ENCODE peak calls at places on chromosomes 5 and 9, in ten cellular contexts. One of them, this sample, is unnamed.

GRCh38 chr9:10250200-10250599 is 362.6 kb downstream of the PTPRD start:
- DNase-seq in neuronal stem cell: no peak
- DNase-seq in T-cell: no peak
- DNase-seq in stimulated activated CD8-positive, alpha-beta memory T cell treated with anti-CD3 and anti-CD28 coated beads, Interleukin-7, amount 100 ng/mL, for 24 hours: no peak
- DNase-seq in pons: no peak
- DNase-seq in activated CD8-positive, alpha-beta memory T cell treated with anti-CD3 and anti-CD28 coated beads for 1 hour: no peak
- DNase-seq in activated T-helper 1 cell treated with anti-CD3 and anti-CD28 coated beads, Interleukin-2, amount 50 U/mL, for 16 hours: no peak
- DNase-seq in T follicular helper cell: no peak
- DNase-seq in EL: no peak
- DNase-seq in SIG-M5: no peak
- DNase-seq in this sample: no peak

GRCh38 chr5:134097221-134097620 is 17.3 kb upstream of the TCF7 start:
- DNase-seq in stimulated activated CD8-positive, alpha-beta memory T cell treated with anti-CD3 and anti-CD28 coated beads, Interleukin-7, amount 100 ng/mL, for 24 hours: no peak
- DNase-seq in EL: no peak
- DNase-seq in T follicular helper cell: no peak
- DNase-seq in SIG-M5: no peak
- DNase-seq in activated T-helper 1 cell treated with anti-CD3 and anti-CD28 coated beads, Interleukin-2, amount 50 U/mL, for 16 hours: no peak
- DNase-seq in pons: no peak
- DNase-seq in neuronal stem cell: no peak
- DNase-seq in activated CD8-positive, alpha-beta memory T cell treated with anti-CD3 and anti-CD28 coated beads for 1 hour: no peak
- DNase-seq in T-cell: no peak
- DNase-seq in this sample: no peak

GRCh38 chr5:175889910-175890684 is 18.7 kb downstream of the CPLX2 start:
- DNase-seq in EL: peak
- DNase-seq in activated T-helper 1 cell treated with anti-CD3 and anti-CD28 coated beads, Interleukin-2, amount 50 U/mL, for 16 hours: no peak
- DNase-seq in neuronal stem cell: no peak
- DNase-seq in T-cell: no peak
- DNase-seq in pons: no peak
- DNase-seq in activated CD8-positive, alpha-beta memory T cell treated with anti-CD3 and anti-CD28 coated beads for 1 hour: no peak
- DNase-seq in T follicular helper cell: no peak
- DNase-seq in SIG-M5: no peak
- DNase-seq in stimulated activated CD8-positive, alpha-beta memory T cell treated with anti-CD3 and anti-CD28 coated beads, Interleukin-7, amount 100 ng/mL, for 24 hours: no peak
- DNase-seq in this sample: no peak

GRCh38 chr5:177982072-177982727 is 13.8 kb downstream of the PROP1 start:
- DNase-seq in activated T-helper 1 cell treated with anti-CD3 and anti-CD28 coated beads, Interleukin-2, amount 50 U/mL, for 16 hours: no peak
- DNase-seq in activated CD8-positive, alpha-beta memory T cell treated with anti-CD3 and anti-CD28 coated beads for 1 hour: no peak
- DNase-seq in SIG-M5: no peak
- DNase-seq in stimulated activated CD8-positive, alpha-beta memory T cell treated with anti-CD3 and anti-CD28 coated beads, Interleukin-7, amount 100 ng/mL, for 24 hours: no peak
- DNase-seq in T-cell: no peak
- DNase-seq in pons: no peak
- DNase-seq in T follicular helper cell: no peak
- DNase-seq in EL: no peak
- DNase-seq in neuronal stem cell: no peak
- DNase-seq in this sample: no peak

GRCh38 chr9:69149321-69149807 is 24.7 kb upstream of the TJP2 start:
- DNase-seq in activated T-helper 1 cell treated with anti-CD3 and anti-CD28 coated beads, Interleukin-2, amount 50 U/mL, for 16 hours: no peak
- DNase-seq in neuronal stem cell: no peak
- DNase-seq in EL: peak
- DNase-seq in pons: peak
- DNase-seq in stimulated activated CD8-positive, alpha-beta memory T cell treated with anti-CD3 and anti-CD28 coated beads, Interleukin-7, amount 100 ng/mL, for 24 hours: no peak
- DNase-seq in T follicular helper cell: no peak
- DNase-seq in SIG-M5: no peak
- DNase-seq in T-cell: no peak
- DNase-seq in activated CD8-positive, alpha-beta memory T cell treated with anti-CD3 and anti-CD28 coated beads for 1 hour: no peak
- DNase-seq in this sample: no peak

GRCh38 chr9:79911724-79912123 is 340.0 kb downstream of the TLE4 start:
- DNase-seq in T-cell: no peak
- DNase-seq in EL: no peak
- DNase-seq in pons: no peak
- DNase-seq in T follicular helper cell: no peak
- DNase-seq in activated CD8-positive, alpha-beta memory T cell treated with anti-CD3 and anti-CD28 coated beads for 1 hour: no peak
- DNase-seq in stimulated activated CD8-positive, alpha-beta memory T cell treated with anti-CD3 and anti-CD28 coated beads, Interleukin-7, amount 100 ng/mL, for 24 hours: no peak
- DNase-seq in SIG-M5: no peak
- DNase-seq in activated T-helper 1 cell treated with anti-CD3 and anti-CD28 coated beads, Interleukin-2, amount 50 U/mL, for 16 hours: no peak
- DNase-seq in neuronal stem cell: no peak
- DNase-seq in this sample: no peak

GRCh38 chr9:79257671-79258410 is 313.9 kb upstream of the TLE4 start:
- DNase-seq in SIG-M5: no peak
- DNase-seq in T follicular helper cell: no peak
- DNase-seq in pons: no peak
- DNase-seq in stimulated activated CD8-positive, alpha-beta memory T cell treated with anti-CD3 and anti-CD28 coated beads, Interleukin-7, amount 100 ng/mL, for 24 hours: no peak
- DNase-seq in EL: no peak
- DNase-seq in T-cell: no peak
- DNase-seq in activated T-helper 1 cell treated with anti-CD3 and anti-CD28 coated beads, Interleukin-2, amount 50 U/mL, for 16 hours: no peak
- DNase-seq in neuronal stem cell: no peak
- DNase-seq in activated CD8-positive, alpha-beta memory T cell treated with anti-CD3 and anti-CD28 coated beads for 1 hour: no peak
- DNase-seq in this sample: no peak

GRCh38 chr5:79774855-79775237 is 85.2 kb downstream of the CMYA5 start:
- DNase-seq in activated T-helper 1 cell treated with anti-CD3 and anti-CD28 coated beads, Interleukin-2, amount 50 U/mL, for 16 hours: no peak
- DNase-seq in EL: no peak
- DNase-seq in SIG-M5: no peak
- DNase-seq in activated CD8-positive, alpha-beta memory T cell treated with anti-CD3 and anti-CD28 coated beads for 1 hour: no peak
- DNase-seq in pons: no peak
- DNase-seq in stimulated activated CD8-positive, alpha-beta memory T cell treated with anti-CD3 and anti-CD28 coated beads, Interleukin-7, amount 100 ng/mL, for 24 hours: no peak
- DNase-seq in T follicular helper cell: no peak
- DNase-seq in T-cell: no peak
- DNase-seq in neuronal stem cell: no peak
- DNase-seq in this sample: no peak

GRCh38 chr9:135989722-135990467 is 28.7 kb upstream of the UBAC1 start:
- DNase-seq in SIG-M5: no peak
- DNase-seq in stimulated activated CD8-positive, alpha-beta memory T cell treated with anti-CD3 and anti-CD28 coated beads, Interleukin-7, amount 100 ng/mL, for 24 hours: no peak
- DNase-seq in T follicular helper cell: no peak
- DNase-seq in neuronal stem cell: no peak
- DNase-seq in EL: no peak
- DNase-seq in pons: peak
- DNase-seq in T-cell: peak
- DNase-seq in activated T-helper 1 cell treated with anti-CD3 and anti-CD28 coated beads, Interleukin-2, amount 50 U/mL, for 16 hours: no peak
- DNase-seq in activated CD8-positive, alpha-beta memory T cell treated with anti-CD3 and anti-CD28 coated beads for 1 hour: no peak
- DNase-seq in this sample: no peak

GRCh38 chr5:165361143-165361542 is 1855.7 kb downstream of the MAT2B start:
- DNase-seq in T follicular helper cell: no peak
- DNase-seq in activated T-helper 1 cell treated with anti-CD3 and anti-CD28 coated beads, Interleukin-2, amount 50 U/mL, for 16 hours: no peak
- DNase-seq in neuronal stem cell: no peak
- DNase-seq in pons: no peak
- DNase-seq in stimulated activated CD8-positive, alpha-beta memory T cell treated with anti-CD3 and anti-CD28 coated beads, Interleukin-7, amount 100 ng/mL, for 24 hours: no peak
- DNase-seq in EL: no peak
- DNase-seq in activated CD8-positive, alpha-beta memory T cell treated with anti-CD3 and anti-CD28 coated beads for 1 hour: no peak
- DNase-seq in T-cell: no peak
- DNase-seq in SIG-M5: no peak
- DNase-seq in this sample: peak

GRCh38 chr5:41598011-41598410 is 87.6 kb upstream of the PLCXD3 start:
- DNase-seq in neuronal stem cell: no peak
- DNase-seq in T follicular helper cell: no peak
- DNase-seq in activated CD8-positive, alpha-beta memory T cell treated with anti-CD3 and anti-CD28 coated beads for 1 hour: no peak
- DNase-seq in stimulated activated CD8-positive, alpha-beta memory T cell treated with anti-CD3 and anti-CD28 coated beads, Interleukin-7, amount 100 ng/mL, for 24 hours: no peak
- DNase-seq in SIG-M5: no peak
- DNase-seq in pons: no peak
- DNase-seq in T-cell: no peak
- DNase-seq in activated T-helper 1 cell treated with anti-CD3 and anti-CD28 coated beads, Interleukin-2, amount 50 U/mL, for 16 hours: no peak
- DNase-seq in EL: peak
- DNase-seq in this sample: no peak

GRCh38 chr9:132885691-132886357 is 7.1 kb downstream of the SPACA9 start:
- DNase-seq in activated CD8-positive, alpha-beta memory T cell treated with anti-CD3 and anti-CD28 coated beads for 1 hour: no peak
- DNase-seq in neuronal stem cell: no peak
- DNase-seq in EL: no peak
- DNase-seq in pons: no peak
- DNase-seq in activated T-helper 1 cell treated with anti-CD3 and anti-CD28 coated beads, Interleukin-2, amount 50 U/mL, for 16 hours: no peak
- DNase-seq in stimulated activated CD8-positive, alpha-beta memory T cell treated with anti-CD3 and anti-CD28 coated beads, Interleukin-7, amount 100 ng/mL, for 24 hours: no peak
- DNase-seq in T follicular helper cell: no peak
- DNase-seq in SIG-M5: no peak
- DNase-seq in T-cell: no peak
- DNase-seq in this sample: no peak

GRCh38 chr9:93452710-93453046 is 703 bp downstream of the FAM120AOS start:
- DNase-seq in activated CD8-positive, alpha-beta memory T cell treated with anti-CD3 and anti-CD28 coated beads for 1 hour: no peak
- DNase-seq in stimulated activated CD8-positive, alpha-beta memory T cell treated with anti-CD3 and anti-CD28 coated beads, Interleukin-7, amount 100 ng/mL, for 24 hours: no peak
- DNase-seq in activated T-helper 1 cell treated with anti-CD3 and anti-CD28 coated beads, Interleukin-2, amount 50 U/mL, for 16 hours: no peak
- DNase-seq in pons: no peak
- DNase-seq in neuronal stem cell: no peak
- DNase-seq in EL: no peak
- DNase-seq in T-cell: no peak
- DNase-seq in SIG-M5: no peak
- DNase-seq in T follicular helper cell: peak
- DNase-seq in this sample: no peak

GRCh38 chr5:21219255-21219654 is 1231.3 kb upstream of the CDH18 start:
- DNase-seq in T-cell: no peak
- DNase-seq in pons: no peak
- DNase-seq in activated CD8-positive, alpha-beta memory T cell treated with anti-CD3 and anti-CD28 coated beads for 1 hour: no peak
- DNase-seq in T follicular helper cell: no peak
- DNase-seq in SIG-M5: no peak
- DNase-seq in EL: no peak
- DNase-seq in stimulated activated CD8-positive, alpha-beta memory T cell treated with anti-CD3 and anti-CD28 coated beads, Interleukin-7, amount 100 ng/mL, for 24 hours: no peak
- DNase-seq in neuronal stem cell: no peak
- DNase-seq in activated T-helper 1 cell treated with anti-CD3 and anti-CD28 coated beads, Interleukin-2, amount 50 U/mL, for 16 hours: no peak
- DNase-seq in this sample: no peak

GRCh38 chr5:1012316-1012841 is 3.8 kb downstream of the NKD2 start:
- DNase-seq in pons: no peak
- DNase-seq in activated CD8-positive, alpha-beta memory T cell treated with anti-CD3 and anti-CD28 coated beads for 1 hour: no peak
- DNase-seq in neuronal stem cell: no peak
- DNase-seq in EL: no peak
- DNase-seq in T-cell: no peak
- DNase-seq in activated T-helper 1 cell treated with anti-CD3 and anti-CD28 coated beads, Interleukin-2, amount 50 U/mL, for 16 hours: no peak
- DNase-seq in SIG-M5: no peak
- DNase-seq in stimulated activated CD8-positive, alpha-beta memory T cell treated with anti-CD3 and anti-CD28 coated beads, Interleukin-7, amount 100 ng/mL, for 24 hours: no peak
- DNase-seq in T follicular helper cell: no peak
- DNase-seq in this sample: no peak

GRCh38 chr5:81506900-81507588 is 113.1 kb upstream of the ACOT12 start:
- DNase-seq in T follicular helper cell: no peak
- DNase-seq in activated CD8-positive, alpha-beta memory T cell treated with anti-CD3 and anti-CD28 coated beads for 1 hour: no peak
- DNase-seq in T-cell: peak
- DNase-seq in EL: peak
- DNase-seq in activated T-helper 1 cell treated with anti-CD3 and anti-CD28 coated beads, Interleukin-2, amount 50 U/mL, for 16 hours: no peak
- DNase-seq in pons: peak
- DNase-seq in stimulated activated CD8-positive, alpha-beta memory T cell treated with anti-CD3 and anti-CD28 coated beads, Interleukin-7, amount 100 ng/mL, for 24 hours: no peak
- DNase-seq in SIG-M5: peak
- DNase-seq in neuronal stem cell: peak
- DNase-seq in this sample: peak

GRCh38 chr9:105309531-105309931 is 65.1 kb downstream of the SLC44A1 start:
- DNase-seq in T-cell: no peak
- DNase-seq in T follicular helper cell: no peak
- DNase-seq in activated CD8-positive, alpha-beta memory T cell treated with anti-CD3 and anti-CD28 coated beads for 1 hour: no peak
- DNase-seq in SIG-M5: no peak
- DNase-seq in neuronal stem cell: no peak
- DNase-seq in EL: no peak
- DNase-seq in stimulated activated CD8-positive, alpha-beta memory T cell treated with anti-CD3 and anti-CD28 coated beads, Interleukin-7, amount 100 ng/mL, for 24 hours: no peak
- DNase-seq in activated T-helper 1 cell treated with anti-CD3 and anti-CD28 coated beads, Interleukin-2, amount 50 U/mL, for 16 hours: no peak
- DNase-seq in pons: peak
- DNase-seq in this sample: no peak

GRCh38 chr5:32601623-32602295 is 16.4 kb downstream of the SUB1 start:
- DNase-seq in EL: no peak
- DNase-seq in T-cell: no peak
- DNase-seq in T follicular helper cell: no peak
- DNase-seq in neuronal stem cell: no peak
- DNase-seq in pons: no peak
- DNase-seq in SIG-M5: no peak
- DNase-seq in activated T-helper 1 cell treated with anti-CD3 and anti-CD28 coated beads, Interleukin-2, amount 50 U/mL, for 16 hours: no peak
- DNase-seq in stimulated activated CD8-positive, alpha-beta memory T cell treated with anti-CD3 and anti-CD28 coated beads, Interleukin-7, amount 100 ng/mL, for 24 hours: no peak
- DNase-seq in activated CD8-positive, alpha-beta memory T cell treated with anti-CD3 and anti-CD28 coated beads for 1 hour: no peak
- DNase-seq in this sample: no peak

GRCh38 chr5:36982146-36982545 is 105.6 kb downstream of the NIPBL start:
- DNase-seq in EL: peak
- DNase-seq in activated T-helper 1 cell treated with anti-CD3 and anti-CD28 coated beads, Interleukin-2, amount 50 U/mL, for 16 hours: no peak
- DNase-seq in activated CD8-positive, alpha-beta memory T cell treated with anti-CD3 and anti-CD28 coated beads for 1 hour: no peak
- DNase-seq in pons: no peak
- DNase-seq in neuronal stem cell: no peak
- DNase-seq in T follicular helper cell: no peak
- DNase-seq in SIG-M5: no peak
- DNase-seq in T-cell: no peak
- DNase-seq in stimulated activated CD8-positive, alpha-beta memory T cell treated with anti-CD3 and anti-CD28 coated beads, Interleukin-7, amount 100 ng/mL, for 24 hours: no peak
- DNase-seq in this sample: no peak

GRCh38 chr5:177500685-177501522 is 3.5 kb upstream of the PDLIM7 start:
- DNase-seq in activated T-helper 1 cell treated with anti-CD3 and anti-CD28 coated beads, Interleukin-2, amount 50 U/mL, for 16 hours: peak
- DNase-seq in neuronal stem cell: peak
- DNase-seq in T-cell: peak
- DNase-seq in stimulated activated CD8-positive, alpha-beta memory T cell treated with anti-CD3 and anti-CD28 coated beads, Interleukin-7, amount 100 ng/mL, for 24 hours: peak
- DNase-seq in activated CD8-positive, alpha-beta memory T cell treated with anti-CD3 and anti-CD28 coated beads for 1 hour: peak
- DNase-seq in EL: peak
- DNase-seq in pons: peak
- DNase-seq in SIG-M5: no peak
- DNase-seq in T follicular helper cell: peak
- DNase-seq in this sample: peak

GRCh38 chr9:88784960-88785359 is 206.3 kb upstream of the S1PR3 start:
- DNase-seq in SIG-M5: no peak
- DNase-seq in pons: no peak
- DNase-seq in T-cell: no peak
- DNase-seq in EL: no peak
- DNase-seq in neuronal stem cell: no peak
- DNase-seq in T follicular helper cell: no peak
- DNase-seq in activated T-helper 1 cell treated with anti-CD3 and anti-CD28 coated beads, Interleukin-2, amount 50 U/mL, for 16 hours: no peak
- DNase-seq in activated CD8-positive, alpha-beta memory T cell treated with anti-CD3 and anti-CD28 coated beads for 1 hour: no peak
- DNase-seq in stimulated activated CD8-positive, alpha-beta memory T cell treated with anti-CD3 and anti-CD28 coated beads, Interleukin-7, amount 100 ng/mL, for 24 hours: no peak
- DNase-seq in this sample: no peak

GRCh38 chr5:10539685-10539998 is 24.2 kb upstream of the ANKRD33B start:
- DNase-seq in activated CD8-positive, alpha-beta memory T cell treated with anti-CD3 and anti-CD28 coated beads for 1 hour: no peak
- DNase-seq in neuronal stem cell: no peak
- DNase-seq in activated T-helper 1 cell treated with anti-CD3 and anti-CD28 coated beads, Interleukin-2, amount 50 U/mL, for 16 hours: no peak
- DNase-seq in stimulated activated CD8-positive, alpha-beta memory T cell treated with anti-CD3 and anti-CD28 coated beads, Interleukin-7, amount 100 ng/mL, for 24 hours: no peak
- DNase-seq in EL: peak
- DNase-seq in SIG-M5: no peak
- DNase-seq in T follicular helper cell: no peak
- DNase-seq in T-cell: no peak
- DNase-seq in pons: no peak
- DNase-seq in this sample: no peak

GRCh38 chr9:129944501-129945116 is 98.4 kb downstream of the FNBP1 start:
- DNase-seq in activated T-helper 1 cell treated with anti-CD3 and anti-CD28 coated beads, Interleukin-2, amount 50 U/mL, for 16 hours: peak
- DNase-seq in T follicular helper cell: peak
- DNase-seq in pons: no peak
- DNase-seq in EL: no peak
- DNase-seq in neuronal stem cell: no peak
- DNase-seq in stimulated activated CD8-positive, alpha-beta memory T cell treated with anti-CD3 and anti-CD28 coated beads, Interleukin-7, amount 100 ng/mL, for 24 hours: no peak
- DNase-seq in SIG-M5: peak
- DNase-seq in activated CD8-positive, alpha-beta memory T cell treated with anti-CD3 and anti-CD28 coated beads for 1 hour: no peak
- DNase-seq in T-cell: peak
- DNase-seq in this sample: no peak

GRCh38 chr5:124176692-124177091 is 569.7 kb downstream of the ZNF608 start:
- DNase-seq in EL: no peak
- DNase-seq in activated CD8-positive, alpha-beta memory T cell treated with anti-CD3 and anti-CD28 coated beads for 1 hour: no peak
- DNase-seq in pons: no peak
- DNase-seq in T-cell: no peak
- DNase-seq in stimulated activated CD8-positive, alpha-beta memory T cell treated with anti-CD3 and anti-CD28 coated beads, Interleukin-7, amount 100 ng/mL, for 24 hours: no peak
- DNase-seq in T follicular helper cell: no peak
- DNase-seq in activated T-helper 1 cell treated with anti-CD3 and anti-CD28 coated beads, Interleukin-2, amount 50 U/mL, for 16 hours: no peak
- DNase-seq in neuronal stem cell: no peak
- DNase-seq in SIG-M5: no peak
- DNase-seq in this sample: no peak

GRCh38 chr5:135236187-135236835 is 162.7 kb downstream of the MACROH2A1 start:
- DNase-seq in SIG-M5: no peak
- DNase-seq in T-cell: no peak
- DNase-seq in neuronal stem cell: no peak
- DNase-seq in activated CD8-positive, alpha-beta memory T cell treated with anti-CD3 and anti-CD28 coated beads for 1 hour: no peak
- DNase-seq in T follicular helper cell: no peak
- DNase-seq in pons: no peak
- DNase-seq in EL: no peak
- DNase-seq in stimulated activated CD8-positive, alpha-beta memory T cell treated with anti-CD3 and anti-CD28 coated beads, Interleukin-7, amount 100 ng/mL, for 24 hours: no peak
- DNase-seq in activated T-helper 1 cell treated with anti-CD3 and anti-CD28 coated beads, Interleukin-2, amount 50 U/mL, for 16 hours: no peak
- DNase-seq in this sample: no peak

GRCh38 chr5:8839361-8840055 is 706.4 kb downstream of the SEMA5A start:
- DNase-seq in pons: peak
- DNase-seq in stimulated activated CD8-positive, alpha-beta memory T cell treated with anti-CD3 and anti-CD28 coated beads, Interleukin-7, amount 100 ng/mL, for 24 hours: no peak
- DNase-seq in T follicular helper cell: no peak
- DNase-seq in EL: no peak
- DNase-seq in activated T-helper 1 cell treated with anti-CD3 and anti-CD28 coated beads, Interleukin-2, amount 50 U/mL, for 16 hours: no peak
- DNase-seq in neuronal stem cell: no peak
- DNase-seq in T-cell: no peak
- DNase-seq in SIG-M5: no peak
- DNase-seq in activated CD8-positive, alpha-beta memory T cell treated with anti-CD3 and anti-CD28 coated beads for 1 hour: no peak
- DNase-seq in this sample: no peak

GRCh38 chr5:129905467-129906176 is 1.4 kb downstream of the CHSY3 start:
- DNase-seq in neuronal stem cell: peak
- DNase-seq in activated T-helper 1 cell treated with anti-CD3 and anti-CD28 coated beads, Interleukin-2, amount 50 U/mL, for 16 hours: no peak
- DNase-seq in T-cell: no peak
- DNase-seq in EL: no peak
- DNase-seq in pons: no peak
- DNase-seq in SIG-M5: no peak
- DNase-seq in T follicular helper cell: no peak
- DNase-seq in stimulated activated CD8-positive, alpha-beta memory T cell treated with anti-CD3 and anti-CD28 coated beads, Interleukin-7, amount 100 ng/mL, for 24 hours: no peak
- DNase-seq in activated CD8-positive, alpha-beta memory T cell treated with anti-CD3 and anti-CD28 coated beads for 1 hour: no peak
- DNase-seq in this sample: no peak

GRCh38 chr5:55234171-55234700 is 828 bp upstream of the CCNO start:
- DNase-seq in T follicular helper cell: no peak
- DNase-seq in pons: peak
- DNase-seq in EL: peak
- DNase-seq in neuronal stem cell: no peak
- DNase-seq in T-cell: no peak
- DNase-seq in activated CD8-positive, alpha-beta memory T cell treated with anti-CD3 and anti-CD28 coated beads for 1 hour: no peak
- DNase-seq in SIG-M5: no peak
- DNase-seq in stimulated activated CD8-positive, alpha-beta memory T cell treated with anti-CD3 and anti-CD28 coated beads, Interleukin-7, amount 100 ng/mL, for 24 hours: no peak
- DNase-seq in activated T-helper 1 cell treated with anti-CD3 and anti-CD28 coated beads, Interleukin-2, amount 50 U/mL, for 16 hours: no peak
- DNase-seq in this sample: no peak

This sample was measured in GDM1.